ENCODE peak calls at places on chromosomes 1 and 21, in six cellular contexts. D, I, N, Y, Z and L are unnamed samples.

GRCh38 chr21:42570841-42571387 is 57.3 kb downstream of the SLC37A1 start:
- DNase-seq in I (peak; percentile 7), N (peak; percentile 60), Z (no peak), Y (no peak), D (no peak), L (no peak)

GRCh38 chr1:38858833-38859560 is 575 bp downstream of the RRAGC start:
- DNase-seq in D (peak; percentile 73), I (peak; percentile 18), Z (peak; percentile 94), Y (no peak), N (peak; percentile 81), L (peak; percentile 60)

GRCh38 chr1:43890815-43891214 is 42.8 kb upstream of the ARTN start:
- DNase-seq in I (no peak), D (no peak), Y (no peak), Z (peak; percentile 43), N (no peak), L (no peak)

GRCh38 chr1:168316142-168316541 is 35.5 kb downstream of the TBX19 start:
- DNase-seq in Y (no peak), I (no peak), N (no peak), D (no peak), Z (no peak), L (no peak)

GRCh38 chr1:27527223-27527856 is 37.4 kb upstream of the WASF2 start:
- DNase-seq in Z (peak; percentile 50), N (peak; percentile 72), D (peak; percentile 78), I (peak; percentile 50), Y (peak; percentile 68), L (no peak)

GRCh38 chr1:219555802-219556201 is 57.1 kb downstream of the ZC3H11B start:
- DNase-seq in I (peak; percentile 63), N (no peak), D (no peak), Z (peak; percentile 70), Y (peak; percentile 41), L (peak; percentile 92)

GRCh38 chr1:29655945-29656866 is 419.9 kb downstream of the PTPRU start:
- DNase-seq in D (no peak), I (peak; percentile 7), N (peak; percentile 35), Z (no peak), Y (no peak), L (no peak)

GRCh38 chr1:244239261-244239770 is 188.2 kb downstream of the ZBTB18 start:
- DNase-seq in I (no peak), Z (peak; percentile 89), D (no peak), Y (no peak), N (no peak), L (no peak)

GRCh38 chr1:156852414-156852874 is 6.5 kb downstream of the INSRR start:
- DNase-seq in Z (no peak), Y (peak; percentile 15), N (no peak), I (peak; percentile 27), D (peak; percentile 75), L (peak; percentile 29)

GRCh38 chr1:234842726-234843641 is 233.0 kb upstream of the IRF2BP2 start:
- DNase-seq in D (no peak), Z (no peak), Y (no peak), I (no peak), N (no peak), L (no peak)

GRCh38 chr1:155192346-155193274 is 15.1 kb downstream of the THBS3 start:
- DNase-seq in D (no peak), Y (no peak), I (no peak), Z (no peak), N (no peak), L (no peak)

GRCh38 chr1:224700915-224701531 is 84.9 kb downstream of the CNIH3 start:
- DNase-seq in Z (peak; percentile 12), D (no peak), Y (no peak), I (peak; percentile 24), N (no peak), L (peak; percentile 25)

GRCh38 chr1:36792292-36792691 is 242.0 kb downstream of the GRIK3 start:
- DNase-seq in N (no peak), I (no peak), D (no peak), Z (no peak), Y (no peak), L (no peak)

GRCh38 chr1:3669971-3670431 is 17.7 kb downstream of the TP73 start:
- DNase-seq in I (no peak), Y (no peak), Z (no peak), N (peak; percentile 29), D (no peak), L (no peak)

GRCh38 chr1:114097109-114097508 is 56.6 kb downstream of the SYT6 start:
- DNase-seq in Z (no peak), I (no peak), Y (no peak), N (no peak), D (peak; percentile 77), L (no peak)

GRCh38 chr1:111968511-111968910 is 21.0 kb downstream of the KCND3 start:
- DNase-seq in N (no peak), D (no peak), Z (no peak), Y (no peak), I (no peak), L (no peak)

GRCh38 chr21:42061195-42061865 is 9.8 kb upstream of the UMODL1 start:
- DNase-seq in N (no peak), Z (no peak), Y (no peak), D (peak; percentile 34), I (no peak), L (no peak)

GRCh38 chr1:239930646-239931262 is 160.9 kb upstream of the FMN2 start:
- DNase-seq in Z (peak; percentile 8), I (no peak), D (no peak), N (no peak), Y (no peak), L (no peak)

GRCh38 chr1:45009956-45010854 is 919 bp downstream of the HECTD3 start:
- DNase-seq in Z (peak; percentile 61), N (no peak), Y (no peak), D (peak; percentile 42), I (no peak), L (no peak)

GRCh38 chr21:46399129-46399528 is 59.6 kb upstream of the DIP2A start:
- DNase-seq in I (no peak), Z (no peak), D (no peak), Y (no peak), N (no peak), L (no peak)

GRCh38 chr1:114700026-114700600 is 4.8 kb upstream of the AMPD1 start:
- DNase-seq in Z (no peak), I (no peak), N (no peak), Y (no peak), D (no peak), L (no peak)

GRCh38 chr1:53116933-53117332 is 25.5 kb downstream of the SLC1A7 start:
- DNase-seq in N (no peak), Y (no peak), D (no peak), I (no peak), Z (no peak), L (no peak)

GRCh38 chr1:181139631-181140051 is 51.1 kb downstream of the IER5 start:
- DNase-seq in Y (no peak), N (no peak), D (peak; percentile 11), Z (peak; percentile 83), I (peak; percentile 48), L (no peak)

GRCh38 chr21:32021319-32022027 is 148.7 kb downstream of the HUNK start:
- DNase-seq in D (no peak), N (peak; percentile 74), I (no peak), Y (no peak), Z (no peak), L (no peak)

GRCh38 chr1:245690153-245690552 is 535.4 kb downstream of the KIF26B start:
- DNase-seq in Z (no peak), I (no peak), Y (no peak), D (no peak), N (no peak), L (no peak)

GRCh38 chr1:143691400-143691891 is 280.3 kb downstream of the FAM72C start:
- DNase-seq in I (peak; percentile 89), D (no peak), N (no peak), Z (peak; percentile 8), Y (no peak), L (no peak)

GRCh38 chr1:172638885-172639831 is 19.7 kb upstream of the FASLG start:
- DNase-seq in D (no peak), N (no peak), I (peak; percentile 40), Z (peak; percentile 97), Y (peak; percentile 80), L (peak; percentile 69)

GRCh38 chr1:15220825-15221431 is 26.1 kb upstream of the FHAD1 start:
- DNase-seq in N (no peak), Y (no peak), D (no peak), Z (no peak), I (peak; percentile 18), L (no peak)
- TF ChIP-seq CTCF in N (no peak), Y (no peak), D (no peak), Z (no peak), I (no peak), L (no peak)

GRCh38 chr1:152801333-152801732 is 4.8 kb downstream of the LCE1D start:
- DNase-seq in D (no peak), I (no peak), Y (no peak), Z (peak; percentile 28), N (no peak), L (no peak)

GRCh38 chr1:152811050-152811449 is 721 bp upstream of the LCE1B start:
- DNase-seq in Y (no peak), N (no peak), Z (peak; percentile 87), D (no peak), I (no peak), L (no peak)

GRCh38 chr1:152811671-152812070 is at the start of gene LCE1B:
- DNase-seq in Y (no peak), D (no peak), N (no peak), Z (no peak), I (no peak), L (no peak)

DNA sequence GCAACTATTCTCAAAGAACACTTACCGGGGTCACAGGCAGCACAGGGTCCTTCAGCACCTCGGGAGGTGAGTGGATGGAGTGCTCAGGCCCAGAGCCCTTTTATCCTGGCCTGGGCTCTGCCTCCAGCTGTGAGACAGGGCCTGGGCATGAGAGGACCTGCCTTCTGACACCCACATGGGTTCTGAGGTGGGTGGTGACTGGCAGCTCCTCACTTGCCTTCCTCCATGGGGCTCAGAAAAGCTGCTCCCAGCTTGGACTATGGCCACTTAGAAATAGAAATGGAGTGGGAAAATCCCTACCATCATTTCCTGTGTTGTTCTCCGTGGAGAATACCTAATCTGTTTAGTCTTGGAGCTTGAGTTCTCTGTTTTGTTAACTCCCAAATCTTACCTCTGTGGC is at the start of gene LCE1C:
- DNase-seq in D (no peak), Y (no peak), Z (peak; percentile 81), I (no peak), N (no peak), L (no peak)
- H3K4me3 ChIP-seq in D (no peak within 1 kb of the TSS), Y (no peak within 1 kb of the TSS), Z (no peak within 1 kb of the TSS), I (no peak within 1 kb of the TSS), N (no peak within 1 kb of the TSS), L (no peak within 1 kb of the TSS)

GRCh38 chr1:54361342-54361741 is 44.9 kb downstream of the SSBP3 start:
- DNase-seq in Y (no peak), D (no peak), I (no peak), N (no peak), Z (no peak), L (no peak)
- TF ChIP-seq CTCF in Y (no peak), D (no peak), I (no peak), N (no peak), Z (no peak), L (no peak)

DNA sequence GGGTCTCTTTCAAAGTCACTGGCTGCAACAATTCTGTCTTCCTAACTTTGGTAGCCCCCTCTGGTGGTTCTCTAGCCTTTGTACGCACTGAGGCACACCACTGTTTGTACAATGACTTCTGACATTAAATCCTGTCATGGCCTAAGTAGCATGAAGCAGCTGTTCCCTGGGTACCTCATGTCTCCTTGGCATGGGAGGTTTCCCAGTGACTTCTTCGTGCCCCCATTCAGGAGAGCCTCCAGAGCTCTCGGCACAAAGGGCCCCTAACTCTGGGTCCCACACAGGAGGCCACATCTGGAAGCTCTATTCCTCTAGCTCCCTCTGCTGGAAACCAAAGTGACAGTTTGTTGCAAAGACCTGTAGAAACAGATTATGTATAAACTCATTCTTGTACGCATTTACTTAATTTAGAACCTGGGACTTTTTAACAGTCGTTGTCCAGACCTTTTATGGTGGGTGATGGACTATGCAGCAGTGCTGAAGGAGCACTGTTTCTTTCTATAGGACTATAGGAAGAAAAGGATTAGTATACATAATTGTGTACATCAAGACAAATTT is 13.4 kb downstream of the SWT1 start:
- DNase-seq in I (peak; percentile 60), N (no peak), D (no peak), Y (peak; percentile 23), Z (peak; percentile 62), L (peak; percentile 75)
- H3K4me3 ChIP-seq in I (no peak overlapping the region), N (no peak overlapping the region), D (no peak overlapping the region), Y (no peak overlapping the region), Z (no peak overlapping the region), L (no peak overlapping the region)